ENCODE peak calls at places on chromosomes 16 and 17, in seven cellular contexts. F, D, L, S, O, X and T are unnamed samples.

GRCh38 chr16:57016831-57017230 is 27.5 kb downstream of the NLRC5 start:
- DNase-seq in F (no peak), D (no peak), L (no peak), S (no peak), O (no peak), X (no peak), T (no peak)

GRCh38 chr16:78799429-78799828 is 700.0 kb downstream of the WWOX start:
- DNase-seq in F (no peak), D (no peak), L (no peak), S (no peak), O (no peak), X (no peak), T (no peak)

GRCh38 chr17:38405654-38406053 is 22.6 kb upstream of the ARHGAP23 start:
- DNase-seq in F (no peak), D (no peak), L (no peak), S (no peak), O (no peak), X (no peak), T (no peak)

GRCh38 chr16:2711370-2712062 is 8.5 kb downstream of the PRSS27 start:
- DNase-seq in F (peak), D (no peak), L (no peak), S (no peak), O (no peak), X (no peak), T (no peak)

GRCh38 chr17:16171613-16172012 is 43.7 kb downstream of the NCOR1 start:
- DNase-seq in F (no peak), D (no peak), L (no peak), S (peak), O (no peak), X (peak), T (no peak)

GRCh38 chr17:44926841-44927525 is 11.7 kb upstream of the GFAP start:
- DNase-seq in F (no peak), D (no peak), L (no peak), S (no peak), O (no peak), X (no peak), T (no peak)

GRCh38 chr17:47301161-47301560 is 22.6 kb upstream of the EFCAB13 start:
- DNase-seq in F (no peak), D (no peak), L (no peak), S (no peak), O (no peak), X (no peak), T (no peak)

GRCh38 chr17:76132574-76133338 is 8.3 kb downstream of the FOXJ1 start:
- DNase-seq in F (no peak), D (peak), L (no peak), S (no peak), O (no peak), X (peak), T (no peak)

GRCh38 chr17:79188048-79188447 is 113.4 kb downstream of the ENGASE start:
- DNase-seq in F (no peak), D (peak), L (no peak), S (no peak), O (no peak), X (no peak), T (no peak)

GRCh38 chr16:6247771-6248170 is 1084.9 kb upstream of the RBFOX1 start:
- DNase-seq in F (no peak), D (no peak), L (no peak), S (no peak), O (no peak), X (no peak), T (no peak)

GRCh38 chr17:72754513-72754912 is 338.0 kb downstream of the SLC39A11 start:
- DNase-seq in F (no peak), D (no peak), L (no peak), S (peak), O (no peak), X (no peak), T (no peak)

GRCh38 chr17:75152971-75153853 is 1.1 kb downstream of the JPT1 start:
- DNase-seq in F (no peak), D (no peak), L (no peak), S (peak), O (no peak), X (no peak), T (no peak)

GRCh38 chr17:66990047-66990446 is 25.5 kb downstream of the CACNG4 start:
- DNase-seq in F (no peak), D (no peak), L (no peak), S (no peak), O (no peak), X (no peak), T (no peak)

GRCh38 chr17:19645608-19646250 is 2.8 kb upstream of the ALDH3A2 start:
- DNase-seq in F (peak), D (no peak), L (no peak), S (no peak), O (peak), X (no peak), T (peak)

GRCh38 chr16:80105160-80105559 is 435.6 kb upstream of the DYNLRB2 start:
- DNase-seq in F (no peak), D (no peak), L (no peak), S (peak), O (no peak), X (no peak), T (no peak)

GRCh38 chr16:27495191-27495590 is 54.5 kb downstream of the GTF3C1 start:
- DNase-seq in F (peak), D (no peak), L (no peak), S (peak), O (no peak), X (peak), T (no peak)

GRCh38 chr17:60464343-60464742 is 42.1 kb downstream of the CHCT1 start:
- DNase-seq in F (no peak), D (no peak), L (no peak), S (no peak), O (no peak), X (no peak), T (no peak)

GRCh38 chr17:81348097-81349055 is 46.9 kb upstream of the BAHCC1 start:
- DNase-seq in F (no peak), D (no peak), L (no peak), S (no peak), O (no peak), X (peak), T (no peak)

DNA sequence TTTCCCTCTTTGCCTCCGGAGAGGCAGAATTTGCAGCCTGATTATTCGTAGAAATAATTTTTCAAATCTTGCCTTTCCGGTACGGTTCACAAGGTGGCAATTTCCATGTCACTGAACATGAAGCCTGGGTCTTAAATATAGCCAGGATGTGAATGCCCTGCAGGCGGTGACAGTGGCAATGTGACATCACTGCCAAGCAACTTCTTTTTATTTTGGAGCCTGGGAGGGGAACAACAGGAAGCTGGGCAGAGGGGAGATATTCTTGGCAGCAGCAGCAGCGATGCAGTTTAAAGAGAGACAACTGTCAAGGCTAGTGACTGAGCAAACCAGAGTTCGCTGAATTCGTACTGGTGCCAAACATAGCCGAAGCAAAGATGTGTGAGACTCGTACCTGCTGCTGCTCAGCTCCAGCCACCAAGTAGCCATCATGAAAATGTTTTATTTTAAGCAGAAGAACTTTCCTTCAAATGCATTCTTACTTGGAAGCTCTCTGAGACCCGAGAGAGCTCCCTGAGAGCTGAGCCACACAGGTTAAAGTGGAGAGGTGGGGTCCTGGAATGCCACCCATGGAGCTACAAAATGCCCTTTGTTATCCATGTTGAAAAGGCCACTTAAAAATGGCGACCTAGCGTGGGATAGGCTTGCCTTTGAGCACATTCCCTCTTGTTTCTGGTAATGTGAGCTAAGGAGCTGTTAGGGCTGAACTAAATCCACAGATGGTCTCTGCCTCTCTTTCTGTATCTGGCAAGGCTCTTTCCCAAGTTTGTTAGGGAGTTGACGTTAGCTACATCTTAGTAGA is 171.3 kb downstream of the SNX29 start:
- DNase-seq in F (no peak), D (no peak), L (no peak), S (no peak), O (no peak), X (no peak), T (peak)
- H3K4me3 ChIP-seq in F (no peak), D (no peak), L (no peak), S (no peak), O (no peak), X (no peak), T (no peak)

GRCh38 chr17:64496348-64496785 is 487 bp downstream of the POLG2 start:
- DNase-seq in F (no peak), D (no peak), L (no peak), S (no peak), O (no peak), X (no peak), T (no peak)
- H3K4me3 ChIP-seq in F (peak), D (peak), L (peak), S (peak), O (peak), X (peak), T (peak)

GRCh38 chr16:81900014-81900413 is 111.3 kb downstream of the SDR42E1 start:
- DNase-seq in F (no peak), D (no peak), L (no peak), S (no peak), O (no peak), X (no peak), T (no peak)
- H3K4me3 ChIP-seq in F (no peak), D (no peak), L (no peak), S (no peak), O (no peak), X (no peak), T (no peak)

GRCh38 chr16:58262592-58262991 is 32.2 kb downstream of the PRSS54 start:
- DNase-seq in F (no peak), D (no peak), L (no peak), S (no peak), O (no peak), X (no peak), T (no peak)

GRCh38 chr16:58258326-58258725 is 36.5 kb downstream of the PRSS54 start:
- DNase-seq in F (no peak), D (no peak), L (no peak), S (no peak), O (no peak), X (no peak), T (no peak)

GRCh38 chr16:58261263-58261662 is 33.6 kb downstream of the PRSS54 start:
- DNase-seq in F (no peak), D (no peak), L (no peak), S (no peak), O (no peak), X (no peak), T (no peak)

GRCh38 chr16:58256108-58256507 is 38.7 kb downstream of the PRSS54 start:
- DNase-seq in F (no peak), D (no peak), L (no peak), S (no peak), O (no peak), X (no peak), T (no peak)

DNA sequence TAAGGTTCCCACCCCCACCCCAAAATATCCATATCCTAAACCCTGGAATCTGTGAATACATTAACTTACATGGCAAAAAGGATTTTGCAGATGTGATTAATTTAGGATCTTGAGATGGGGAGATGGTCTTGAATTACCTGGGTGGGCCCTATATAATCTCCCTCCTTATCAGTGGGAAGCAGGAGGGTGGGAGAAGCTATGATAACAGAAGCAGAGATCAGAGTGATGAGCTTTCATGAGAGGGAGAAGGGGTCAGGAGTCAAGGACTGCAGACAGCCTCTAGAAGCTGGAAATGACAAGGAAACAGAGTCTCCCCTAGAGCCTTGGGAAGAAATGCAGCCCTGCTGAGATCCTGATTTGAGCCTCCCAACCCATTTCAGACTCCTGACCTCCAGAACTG is 34.8 kb downstream of the PRSS54 start:
- DNase-seq in F (no peak), D (no peak), L (no peak), S (no peak), O (no peak), X (no peak), T (no peak)
- H3K4me3 ChIP-seq in F (no peak), D (no peak), L (no peak), S (no peak), O (no peak), X (no peak), T (no peak)

GRCh38 chr17:49404371-49404770 is 10.3 kb downstream of the PHB1 start:
- DNase-seq in F (no peak), D (no peak), L (no peak), S (no peak), O (no peak), X (no peak), T (peak)

GRCh38 chr17:49403514-49404289 is 11.0 kb downstream of the PHB1 start:
- DNase-seq in F (no peak), D (no peak), L (no peak), S (no peak), O (no peak), X (no peak), T (peak)

GRCh38 chr17:49401971-49402491 is 12.7 kb downstream of the PHB1 start:
- DNase-seq in F (no peak), D (no peak), L (no peak), S (no peak), O (no peak), X (no peak), T (peak)

GRCh38 chr17:49404906-49405305 is 9.8 kb downstream of the PHB1 start:
- DNase-seq in F (no peak), D (no peak), L (no peak), S (no peak), O (no peak), X (no peak), T (no peak)

DNA sequence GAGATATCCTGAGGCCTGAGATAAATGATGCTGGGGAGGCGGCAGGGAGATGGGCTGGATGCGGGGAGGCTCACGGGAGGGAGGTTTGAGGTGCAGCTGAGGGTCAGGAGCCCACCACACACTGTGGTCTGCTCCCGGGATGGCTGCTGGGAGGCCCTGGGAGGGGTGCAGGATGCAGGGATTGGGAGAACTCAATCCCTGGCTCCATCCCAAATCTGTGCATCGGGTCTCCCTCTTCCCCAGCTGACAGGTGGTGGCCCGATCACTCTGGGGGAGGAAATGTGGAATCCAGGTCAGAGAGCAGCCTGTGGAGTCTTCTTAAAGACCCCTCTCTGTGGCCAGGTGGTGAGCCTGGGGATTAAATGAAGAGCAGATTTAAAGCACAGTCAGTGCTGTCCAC is 12.0 kb downstream of the PHB1 start:
- DNase-seq in F (no peak), D (no peak), L (no peak), S (no peak), O (no peak), X (no peak), T (no peak)
- H3K4me3 ChIP-seq in F (no peak), D (no peak), L (no peak), S (no peak), O (no peak), X (no peak), T (no peak)